ENCODE peak calls at places on chromosomes 12 and 14, in five cellular contexts. D is NCI-H1417; V is activated CD4-positive, alpha-beta T cell treated with anti-CD3 and anti-CD28 coated beads for 36 hours; S is endothelial cell; Z is progenitor cell of endocrine pancreas. U is an unnamed sample.

GRCh38 chr12:6140646-6141045 is 16.2 kb upstream of the VWF start:
- DNase-seq in D (no peak), V (no peak), S (no peak), Z (no peak), U (no peak)

GRCh38 chr14:62015945-62016344 is 253.7 kb downstream of the SNAPC1 start:
- DNase-seq in D (peak), V (no peak), S (no peak), Z (no peak), U (no peak)

GRCh38 chr12:131487379-131488129 is 223.3 kb upstream of the SFSWAP start:
- DNase-seq in D (no peak), V (no peak), S (no peak), Z (no peak), U (no peak)

GRCh38 chr12:62774794-62775193 is 160.2 kb downstream of the PPM1H start:
- DNase-seq in D (no peak), V (no peak), S (no peak), Z (no peak), U (no peak)

GRCh38 chr12:14481201-14481600 is 86.5 kb downstream of the PLBD1 start:
- DNase-seq in D (no peak), V (no peak), S (no peak), Z (no peak), U (no peak)

GRCh38 chr12:28882444-28882843 is 266.6 kb upstream of the FAR2 start:
- DNase-seq in D (no peak), V (no peak), S (no peak), Z (no peak), U (no peak)

GRCh38 chr12:86117711-86118110 is 138.5 kb downstream of the MGAT4C start:
- DNase-seq in D (no peak), V (no peak), S (no peak), Z (no peak), U (no peak)

GRCh38 chr12:12736759-12737676 is 19.9 kb downstream of the CDKN1B start:
- DNase-seq in D (peak), V (peak), S (no peak), Z (no peak), U (peak)

GRCh38 chr14:62002636-62003035 is 240.4 kb downstream of the SNAPC1 start:
- DNase-seq in D (no peak), V (no peak), S (no peak), Z (no peak), U (no peak)

GRCh38 chr12:38488866-38489265 is 172.3 kb downstream of the ALG10B start:
- DNase-seq in D (no peak), V (no peak), S (no peak), Z (no peak), U (no peak)

GRCh38 chr12:87430444-87430843 is 598.8 kb downstream of the C12orf50 start:
- DNase-seq in D (no peak), V (no peak), S (no peak), Z (no peak), U (no peak)

GRCh38 chr12:53097564-53098353 is at the start of gene IGFBP6:
- DNase-seq in D (peak), V (peak), S (peak), Z (peak), U (peak)

GRCh38 chr12:12870454-12870853 is 20.9 kb upstream of the GPRC5A start:
- DNase-seq in D (no peak), V (no peak), S (no peak), Z (no peak), U (peak)

GRCh38 chr14:34501004-34501580 is 38.4 kb downstream of the EAPP start:
- DNase-seq in D (no peak), V (no peak), S (no peak), Z (no peak), U (no peak)

GRCh38 chr12:7602287-7602686 is 63.4 kb downstream of the APOBEC1 start:
- DNase-seq in D (no peak), V (no peak), S (no peak), Z (no peak), U (peak)

GRCh38 chr12:6855322-6855721 is 3.4 kb downstream of the USP5 start:
- DNase-seq in D (no peak), V (no peak), S (no peak), Z (no peak), U (no peak)

GRCh38 chr12:7207866-7208612 is 18.6 kb downstream of the PEX5 start:
- DNase-seq in D (no peak), V (no peak), S (no peak), Z (no peak), U (no peak)

GRCh38 chr12:53389702-53390101 is 9.7 kb downstream of the SP1 start:
- DNase-seq in D (no peak), V (no peak), S (no peak), Z (no peak), U (no peak)

GRCh38 chr12:67288561-67288960 is 19.4 kb downstream of the CAND1 start:
- DNase-seq in D (no peak), V (no peak), S (no peak), Z (no peak), U (no peak)

GRCh38 chr14:103995876-103996275 is 53.5 kb upstream of the RD3L start:
- DNase-seq in D (no peak), V (no peak), S (no peak), Z (no peak), U (no peak)

GRCh38 chr14:55556929-55557623 is 22.9 kb upstream of the KTN1 start:
- DNase-seq in D (peak), V (no peak), S (no peak), Z (no peak), U (peak)